ENCODE peak calls at places on chromosome 6, in six cellular contexts. Z is endothelial cell, Q is Calu3, X is heart left ventricle, C is NB4, H is B cell. D is an unnamed sample.

GRCh38 chr6:113092795-113093194 is 745.7 kb downstream of the RFPL4B start:
- DNase-seq in Z (no peak), Q (no peak), X (no peak), C (no peak), H (no peak), D (no peak)

GRCh38 chr6:143514996-143515760 is 3.7 kb upstream of the FUCA2 start:
- DNase-seq in Z (no peak), Q (no peak), X (peak), C (no peak), H (no peak), D (no peak)

GRCh38 chr6:161171207-161171606 is 102.7 kb downstream of the AGPAT4 start:
- DNase-seq in Z (no peak), Q (no peak), X (no peak), C (no peak), H (no peak), D (no peak)

GRCh38 chr6:163745566-163746400 is 331.3 kb downstream of the QKI start:
- DNase-seq in Z (no peak), Q (no peak), X (no peak), C (no peak), H (no peak), D (no peak)

GRCh38 chr6:80674669-80675068 is 568.2 kb downstream of the BCKDHB start:
- DNase-seq in Z (no peak), Q (no peak), X (no peak), C (no peak), H (no peak), D (no peak)

GRCh38 chr6:137341721-137342195 is 122.6 kb upstream of the IFNGR1 start:
- DNase-seq in Z (no peak), Q (peak), X (no peak), C (peak), H (peak), D (peak)

GRCh38 chr6:593139-593906 is 63.6 kb downstream of the HUS1B start:
- DNase-seq in Z (peak), Q (peak), X (no peak), C (peak), H (peak), D (peak)

GRCh38 chr6:14867807-14868206 is 378.1 kb upstream of the JARID2 start:
- DNase-seq in Z (no peak), Q (no peak), X (no peak), C (no peak), H (no peak), D (no peak)

GRCh38 chr6:112155900-112156299 is 68.5 kb downstream of the FAM229B start:
- DNase-seq in Z (no peak), Q (no peak), X (no peak), C (no peak), H (no peak), D (no peak)

GRCh38 chr6:43268348-43268685 is 25.0 kb downstream of the TTBK1 start:
- DNase-seq in Z (no peak), Q (no peak), X (peak), C (no peak), H (no peak), D (no peak)

GRCh38 chr6:48098923-48099322 is 12.1 kb downstream of the PTCHD4 start:
- DNase-seq in Z (no peak), Q (no peak), X (no peak), C (no peak), H (no peak), D (no peak)

GRCh38 chr6:40326689-40327404 is 260.3 kb downstream of the LRFN2 start:
- DNase-seq in Z (no peak), Q (no peak), X (no peak), C (no peak), H (no peak), D (no peak)

GRCh38 chr6:43867246-43867645 is 97.2 kb downstream of the VEGFA start:
- DNase-seq in Z (no peak), Q (no peak), X (peak), C (no peak), H (no peak), D (no peak)

GRCh38 chr6:17863971-17864754 is 123.3 kb downstream of the KIF13A start:
- DNase-seq in Z (no peak), Q (no peak), X (no peak), C (no peak), H (no peak), D (no peak)

GRCh38 chr6:47653706-47654105 is 44.7 kb upstream of the ADGRF4 start:
- DNase-seq in Z (no peak), Q (peak), X (no peak), C (no peak), H (no peak), D (no peak)

GRCh38 chr6:69729870-69730449 is 66.8 kb downstream of the LMBRD1 start:
- DNase-seq in Z (no peak), Q (no peak), X (no peak), C (peak), H (no peak), D (no peak)

GRCh38 chr6:168383062-168383854 is 57.7 kb upstream of the SMOC2 start:
- DNase-seq in Z (no peak), Q (no peak), X (peak), C (no peak), H (no peak), D (no peak)

GRCh38 chr6:122798099-122798641 is 9.1 kb downstream of the SMPDL3A start:
- DNase-seq in Z (no peak), Q (peak), X (no peak), C (no peak), H (no peak), D (peak)

GRCh38 chr6:149053848-149054558 is 263.5 kb upstream of the TAB2 start:
- DNase-seq in Z (no peak), Q (no peak), X (no peak), C (no peak), H (no peak), D (no peak)

GRCh38 chr6:44653091-44653490 is 265.6 kb downstream of the CDC5L start:
- DNase-seq in Z (no peak), Q (no peak), X (no peak), C (no peak), H (no peak), D (no peak)

GRCh38 chr6:45703041-45703739 is 312.5 kb downstream of the CLIC5 start:
- DNase-seq in Z (no peak), Q (no peak), X (no peak), C (no peak), H (no peak), D (no peak)

GRCh38 chr6:1856381-1856780 is 246.7 kb downstream of the FOXC1 start:
- DNase-seq in Z (no peak), Q (no peak), X (no peak), C (no peak), H (peak), D (peak)

GRCh38 chr6:84197708-84198107 is 29.7 kb downstream of the CEP162 start:
- DNase-seq in Z (no peak), Q (no peak), X (no peak), C (peak), H (no peak), D (no peak)

GRCh38 chr6:148854086-148854485 is 107.3 kb downstream of the UST start:
- DNase-seq in Z (no peak), Q (no peak), X (no peak), C (no peak), H (no peak), D (no peak)

GRCh38 chr6:162371133-162371532 is 356.4 kb downstream of the PRKN start:
- DNase-seq in Z (no peak), Q (no peak), X (no peak), C (no peak), H (no peak), D (no peak)

GRCh38 chr6:130893277-130893676 is 66.1 kb downstream of the SMLR1 start:
- DNase-seq in Z (no peak), Q (no peak), X (no peak), C (peak), H (no peak), D (no peak)

GRCh38 chr6:72219536-72219935 is 333.2 kb downstream of the RIMS1 start:
- DNase-seq in Z (no peak), Q (no peak), X (no peak), C (no peak), H (no peak), D (no peak)

GRCh38 chr6:118012944-118013343 is 105.9 kb downstream of the SLC35F1 start:
- DNase-seq in Z (no peak), Q (no peak), X (no peak), C (no peak), H (no peak), D (no peak)

GRCh38 chr6:38713812-38714211 is 1.3 kb upstream of the DNAH8 start:
- DNase-seq in Z (no peak), Q (no peak), X (no peak), C (peak), H (no peak), D (no peak)

GRCh38 chr6:71333700-71334099 is 45.1 kb downstream of the OGFRL1 start:
- DNase-seq in Z (no peak), Q (peak), X (no peak), C (no peak), H (no peak), D (no peak)

GRCh38 chr6:158815379-158815724 is 3.8 kb downstream of the EZR start:
- DNase-seq in Z (no peak), Q (no peak), X (no peak), C (no peak), H (no peak), D (no peak)

GRCh38 chr6:4910060-4910746 is 93.6 kb downstream of the RPP40 start:
- DNase-seq in Z (no peak), Q (no peak), X (no peak), C (no peak), H (no peak), D (no peak)

GRCh38 chr6:4913705-4914411 is 90.0 kb downstream of the RPP40 start:
- DNase-seq in Z (no peak), Q (peak), X (no peak), C (no peak), H (no peak), D (no peak)

GRCh38 chr6:4909063-4909645 is 94.7 kb downstream of the RPP40 start:
- DNase-seq in Z (no peak), Q (no peak), X (no peak), C (no peak), H (no peak), D (no peak)

GRCh38 chr6:4914412-4915159 is 89.3 kb downstream of the RPP40 start:
- DNase-seq in Z (no peak), Q (no peak), X (no peak), C (no peak), H (no peak), D (no peak)

GRCh38 chr6:4912559-4912958 is 91.3 kb downstream of the RPP40 start:
- DNase-seq in Z (no peak), Q (no peak), X (no peak), C (no peak), H (no peak), D (no peak)
- TF ChIP-seq CTCF in Z (no peak), Q (no peak), X (no peak), C (no peak), H (no peak), D (no peak)

DNA sequence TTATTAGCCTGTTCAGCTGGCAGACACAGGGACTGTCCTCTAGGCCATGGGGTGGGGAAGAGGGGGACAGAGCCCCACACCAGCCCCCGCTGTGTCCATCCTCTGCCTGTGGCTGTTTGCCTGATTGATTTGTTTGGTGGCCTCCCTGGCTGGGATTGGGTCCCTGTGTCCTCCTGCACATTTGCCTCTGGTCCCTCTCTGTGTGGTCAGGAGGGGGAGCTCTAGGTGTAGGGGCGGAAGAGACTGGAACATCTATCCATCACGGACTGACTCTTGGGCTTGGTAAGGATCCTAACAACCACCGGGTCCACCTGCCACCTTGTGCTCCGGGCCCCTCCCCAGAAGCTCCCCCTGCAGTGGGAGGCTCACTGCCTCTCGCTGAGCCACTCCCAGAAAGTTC is 38.4 kb upstream of the CCDC167 start:
- DNase-seq in Z (peak), Q (peak), X (no peak), C (peak), H (no peak), D (peak)
- TF ChIP-seq CTCF in Z (no peak), Q (peak), X (no peak), C (peak), H (no peak), D (peak)

GRCh38 chr6:3340358-3340798 is 81.6 kb downstream of the PSMG4 start:
- DNase-seq in Z (no peak), Q (no peak), X (no peak), C (no peak), H (no peak), D (no peak)

GRCh38 chr6:3335169-3335568 is 76.4 kb downstream of the PSMG4 start:
- DNase-seq in Z (no peak), Q (no peak), X (no peak), C (no peak), H (no peak), D (no peak)

GRCh38 chr6:3336066-3336786 is 77.5 kb downstream of the PSMG4 start:
- DNase-seq in Z (no peak), Q (no peak), X (no peak), C (no peak), H (no peak), D (no peak)

GRCh38 chr6:3336859-3337515 is 78.2 kb downstream of the PSMG4 start:
- DNase-seq in Z (no peak), Q (no peak), X (no peak), C (no peak), H (no peak), D (no peak)

GRCh38 chr6:3337521-3338350 is 79.0 kb downstream of the PSMG4 start:
- DNase-seq in Z (no peak), Q (peak), X (no peak), C (peak), H (no peak), D (peak)
- TF ChIP-seq CTCF in Z (no peak), Q (no peak), X (no peak), C (no peak), H (no peak), D (no peak)

DNA sequence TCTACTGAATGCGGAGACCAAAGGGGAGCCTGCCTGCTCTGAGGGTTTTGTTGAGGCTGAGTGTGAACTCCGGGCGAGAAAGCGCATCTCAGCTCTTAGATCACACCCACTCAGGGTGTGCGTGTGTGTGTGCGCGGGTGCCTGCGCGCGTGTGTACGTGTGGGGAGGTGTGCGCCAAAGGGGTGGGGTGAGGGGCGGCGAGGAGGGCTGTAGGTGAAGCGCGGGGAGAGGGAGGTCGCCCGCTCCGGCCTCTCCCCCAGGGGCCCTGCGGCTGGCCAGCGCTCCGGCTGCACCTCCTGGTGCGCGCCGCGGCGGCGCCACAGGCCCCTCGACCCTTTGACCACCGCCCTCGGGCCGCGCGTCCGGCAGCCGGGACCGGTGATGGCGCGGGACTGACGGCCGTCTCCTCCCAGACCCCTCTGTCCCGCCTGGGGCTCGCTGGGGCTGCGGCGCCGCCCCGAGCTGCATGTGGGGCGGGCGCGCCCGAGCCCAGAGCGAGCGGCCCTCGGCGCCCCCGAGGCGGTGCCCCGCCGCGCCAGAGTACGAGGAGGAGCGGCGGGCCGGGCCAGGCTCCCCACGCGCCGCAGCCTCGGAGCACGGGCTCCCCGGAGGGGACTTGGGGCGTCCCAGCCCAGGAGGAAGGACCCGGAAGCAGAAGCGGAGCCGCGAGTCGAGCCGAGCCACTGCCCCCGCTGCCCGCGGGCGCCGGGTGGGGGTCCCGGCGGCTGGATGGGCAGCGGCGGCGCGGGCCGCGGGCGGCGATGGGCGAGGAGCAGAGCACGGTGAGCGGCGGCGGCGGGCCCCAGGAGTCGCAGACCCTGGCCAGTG is at the start of gene RNF217:
- DNase-seq in Z (peak), Q (peak), X (peak), C (no peak), H (peak), D (peak)
- TF ChIP-seq CTCF in Z (no peak), Q (no peak), X (no peak), C (no peak), H (no peak), D (no peak)

DNA sequence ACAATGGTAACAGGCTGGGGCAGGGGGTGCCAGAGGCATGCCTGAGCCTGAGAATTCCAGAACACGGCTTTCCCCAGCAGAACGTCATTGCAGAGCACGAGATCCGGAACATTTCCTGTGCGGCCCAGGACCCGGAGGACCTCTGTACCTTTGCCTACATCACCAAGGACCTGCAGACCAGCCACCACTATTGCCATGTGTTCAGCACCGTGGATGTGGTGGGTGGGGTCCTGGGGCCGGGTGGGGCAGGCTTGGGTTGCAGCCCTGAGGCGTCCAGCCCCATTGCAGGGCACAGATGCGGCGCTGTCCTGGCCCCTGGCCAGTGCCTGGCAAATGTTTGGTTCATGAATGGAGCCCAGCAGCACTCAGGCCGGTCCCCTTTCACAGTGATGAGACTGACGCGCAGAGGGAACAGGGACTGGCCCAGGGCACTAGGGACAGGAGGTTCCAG is 57.1 kb downstream of the TCP11 start:
- DNase-seq in Z (no peak), Q (no peak), X (no peak), C (no peak), H (peak), D (peak)
- TF ChIP-seq CTCF in Z (no peak), Q (no peak), X (no peak), C (no peak), H (no peak), D (no peak)

DNA sequence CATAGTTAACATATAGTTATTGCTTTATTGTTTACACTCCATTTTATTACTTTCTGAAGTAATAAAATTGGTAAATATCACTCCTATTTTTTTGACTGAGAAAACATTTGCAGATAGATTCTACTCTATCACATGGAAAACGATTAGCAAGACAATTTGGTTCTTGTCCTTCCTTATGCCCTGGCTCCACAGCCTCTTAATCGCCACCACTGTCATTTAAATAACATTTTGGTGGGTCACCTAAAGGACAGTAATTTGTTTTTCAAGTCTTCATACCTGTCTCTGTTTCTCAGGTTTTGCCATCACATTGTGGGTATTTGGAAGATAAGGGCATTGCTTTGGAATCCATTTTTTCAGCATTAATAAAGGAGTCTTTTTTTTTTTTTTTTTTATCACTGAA is 521.5 kb upstream of the IRAK1BP1 start:
- DNase-seq in Z (no peak), Q (no peak), X (no peak), C (no peak), H (no peak), D (no peak)
- TF ChIP-seq CTCF in Z (no peak), Q (no peak), X (no peak), C (no peak), H (no peak), D (no peak)

GRCh38 chr6:136034422-136034821 is 182.9 kb downstream of the PDE7B start:
- DNase-seq in Z (no peak), Q (no peak), X (no peak), C (no peak), H (no peak), D (no peak)

GRCh38 chr6:136030131-136030530 is 178.6 kb downstream of the PDE7B start:
- DNase-seq in Z (no peak), Q (no peak), X (no peak), C (no peak), H (no peak), D (no peak)

GRCh38 chr6:136035378-136036070 is 184.0 kb downstream of the PDE7B start:
- DNase-seq in Z (no peak), Q (no peak), X (no peak), C (no peak), H (no peak), D (no peak)

GRCh38 chr6:136036071-136036380 is 184.5 kb downstream of the PDE7B start:
- DNase-seq in Z (no peak), Q (no peak), X (no peak), C (no peak), H (no peak), D (no peak)

DNA sequence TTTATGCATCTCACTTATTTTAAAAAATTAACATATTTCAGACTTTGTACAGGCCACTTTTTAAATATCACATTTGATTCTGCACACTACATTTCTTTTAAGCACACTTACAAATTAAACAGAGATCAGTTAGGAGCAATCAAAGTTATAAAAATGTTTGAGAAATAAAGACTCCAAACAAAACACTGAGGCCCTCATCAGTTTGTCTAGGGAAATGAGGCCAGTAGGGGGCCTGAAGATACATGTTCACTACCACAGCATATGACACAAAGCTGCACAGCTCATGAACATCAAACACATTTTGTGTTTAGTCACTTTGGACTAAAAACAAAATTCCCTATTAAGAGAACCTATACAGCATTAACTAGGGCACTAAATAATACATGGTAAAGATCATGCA is 180.5 kb downstream of the PDE7B start:
- DNase-seq in Z (peak), Q (peak), X (no peak), C (peak), H (no peak), D (peak)
- TF ChIP-seq CTCF in Z (peak), Q (no peak), X (peak), C (peak), H (no peak), D (no peak)